ENCODE peak calls at places on chromosome 9, in four cellular contexts. D is left ventricle myocardium inferior, P is RWPE1, F is WTC11. L is an unnamed sample.

GRCh38 chr9:33272061-33272460 is 7.2 kb downstream of the CHMP5 start:
- DNase-seq in D (no peak), F (no peak), P (no peak), L (no peak)

GRCh38 chr9:134655101-134655500 is 13.5 kb downstream of the COL5A1 start:
- DNase-seq in F (no peak), P (no peak), D (peak), L (no peak)

GRCh38 chr9:2059131-2059929 is 44.2 kb downstream of the SMARCA2 start:
- DNase-seq in F (no peak), P (no peak), D (no peak), L (no peak)

GRCh38 chr9:6845881-6846280 is 88.1 kb downstream of the KDM4C start:
- DNase-seq in F (peak), D (no peak), P (no peak), L (no peak)

GRCh38 chr9:31347082-31347617 is 1037.3 kb upstream of the ACO1 start:
- DNase-seq in P (no peak), F (no peak), D (no peak), L (no peak)

GRCh38 chr9:79613145-79613544 is 41.4 kb downstream of the TLE4 start:
- DNase-seq in P (no peak), D (no peak), F (no peak), L (no peak)

GRCh38 chr9:16328349-16328748 is 542.1 kb downstream of the BNC2 start:
- DNase-seq in D (no peak), F (no peak), P (no peak), L (no peak)

GRCh38 chr9:122835313-122835731 is 6.9 kb upstream of the PDCL start:
- DNase-seq in P (no peak), F (no peak), D (no peak), L (no peak)

GRCh38 chr9:114097613-114098020 is 1.5 kb downstream of the KIF12 start:
- DNase-seq in P (no peak), D (no peak), F (no peak), L (no peak)

GRCh38 chr9:108953983-108954574 is 19.9 kb downstream of the ABITRAM start:
- DNase-seq in F (no peak), D (no peak), P (peak), L (no peak)

GRCh38 chr9:92654481-92655301 is 15.2 kb downstream of the IPPK start:
- DNase-seq in F (no peak), P (peak), D (no peak), L (no peak)

GRCh38 chr9:84851935-84852585 is 182.5 kb downstream of the NTRK2 start:
- DNase-seq in P (peak), D (no peak), F (peak), L (no peak)

GRCh38 chr9:94779101-94779500 is 52.6 kb downstream of the AOPEP start:
- DNase-seq in F (no peak), P (peak), D (no peak), L (no peak)

GRCh38 chr9:130847306-130848217 is 12.5 kb downstream of the ABL1 start:
- DNase-seq in D (peak), P (peak), F (peak), L (no peak)

GRCh38 chr9:75992480-75993206 is 102.2 kb downstream of the PCSK5 start:
- DNase-seq in D (no peak), F (no peak), P (no peak), L (no peak)

GRCh38 chr9:33265211-33265885 is 499 bp downstream of the CHMP5 start:
- DNase-seq in D (no peak), F (no peak), P (no peak), L (no peak)

GRCh38 chr9:114321759-114322158 is 1.1 kb upstream of the ORM1 start:
- DNase-seq in F (no peak), D (no peak), P (no peak), L (no peak)

GRCh38 chr9:79501546-79501945 is 70.2 kb upstream of the TLE4 start:
- DNase-seq in P (no peak), D (no peak), F (no peak), L (no peak)

GRCh38 chr9:21465859-21466518 is 16.1 kb downstream of the IFNE start:
- DNase-seq in F (no peak), D (no peak), P (peak), L (peak)

GRCh38 chr9:136036848-136037247 is 58.2 kb downstream of the NACC2 start:
- DNase-seq in D (no peak), F (no peak), P (no peak), L (no peak)

GRCh38 chr9:123359546-123359945 is 3.5 kb downstream of the CRB2 start:
- DNase-seq in P (no peak), F (no peak), D (no peak), L (no peak)

GRCh38 chr9:28264368-28264767 is 691.1 kb upstream of the C9orf72 start:
- DNase-seq in P (peak), D (no peak), F (no peak), L (no peak)

GRCh38 chr9:88775037-88775471 is 216.2 kb upstream of the S1PR3 start:
- DNase-seq in P (no peak), F (no peak), D (no peak), L (no peak)

GRCh38 chr9:5939530-5939929 is 48.8 kb downstream of the MLANA start:
- DNase-seq in P (no peak), D (no peak), F (no peak), L (no peak)

GRCh38 chr9:90942555-90942954 is 140.9 kb downstream of the SYK start:
- DNase-seq in F (no peak), P (peak), D (no peak), L (no peak)

GRCh38 chr9:26321935-26322334 is 570.7 kb downstream of the CAAP1 start:
- DNase-seq in P (no peak), D (no peak), F (no peak), L (no peak)

GRCh38 chr9:90854637-90855036 is 53.0 kb downstream of the SYK start:
- DNase-seq in P (peak), D (no peak), F (no peak), L (no peak)

GRCh38 chr9:103471241-103471640 is 476.1 kb downstream of the CYLC2 start:
- DNase-seq in F (no peak), D (no peak), P (no peak), L (no peak)

GRCh38 chr9:125405938-125406811 is 144.5 kb downstream of the GAPVD1 start:
- DNase-seq in D (no peak), F (no peak), P (peak), L (no peak)

GRCh38 chr9:134488901-134489280 is 152.7 kb upstream of the COL5A1 start:
- DNase-seq in P (no peak), D (no peak), F (no peak), L (no peak)

GRCh38 chr9:80175286-80175906 is 603.6 kb downstream of the TLE4 start:
- DNase-seq in P (peak), F (no peak), D (no peak), L (peak)

GRCh38 chr9:21747171-21747570 is 55.3 kb upstream of the MTAP start:
- DNase-seq in P (peak), D (no peak), F (no peak), L (no peak)

GRCh38 chr9:91395553-91396470 is 27.8 kb downstream of the NFIL3 start:
- DNase-seq in F (no peak), D (no peak), P (peak), L (no peak)

GRCh38 chr9:77916410-77916819 is 115.2 kb downstream of the GNAQ start:
- DNase-seq in F (no peak), D (no peak), P (no peak), L (no peak)

GRCh38 chr9:70642421-70642820 is 228.0 kb upstream of the KLF9 start:
- DNase-seq in P (no peak), F (no peak), D (no peak), L (no peak)

GRCh38 chr9:133982971-133983720 is 9.0 kb downstream of the VAV2 start:
- DNase-seq in D (peak), P (no peak), F (peak), L (no peak)

GRCh38 chr9:123267481-123268239 is 726 bp downstream of the STRBP start:
- DNase-seq in P (peak), D (no peak), F (peak), L (no peak)

GRCh38 chr9:111943746-111944145 is 47.1 kb downstream of the UGCG start:
- DNase-seq in P (no peak), D (no peak), F (no peak), L (no peak)
- TF ChIP-seq CTCF in P (no peak), D (no peak), F (no peak), L (no peak)

DNA sequence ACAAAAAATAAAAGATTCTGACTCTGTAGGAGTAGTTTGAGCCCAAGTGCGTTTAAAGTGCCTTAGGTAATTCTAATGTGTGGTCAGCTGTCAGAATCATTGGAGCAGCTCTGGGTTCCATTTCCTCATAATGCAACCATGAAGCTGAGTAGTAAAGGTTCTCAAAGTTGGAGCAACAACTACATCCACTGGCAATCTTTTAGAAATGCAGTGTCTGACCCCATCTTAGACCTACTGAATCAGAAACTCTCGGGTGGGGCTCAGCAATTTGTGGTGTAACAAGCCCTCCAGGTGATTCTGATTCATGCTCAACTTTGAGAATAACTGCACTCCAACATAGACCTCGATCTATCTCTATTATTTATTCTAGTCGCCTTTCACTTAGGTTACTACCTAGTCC is 7.6 kb upstream of the ALDH1A1 start:
- DNase-seq in D (no peak), P (peak), F (no peak), L (no peak)
- TF ChIP-seq CTCF in D (no peak), P (no peak), F (no peak), L (no peak)

GRCh38 chr9:112792670-112793069 is 42.1 kb downstream of the SNX30 start:
- DNase-seq in P (no peak), F (no peak), D (no peak), L (no peak)

GRCh38 chr9:112795946-112796345 is 45.4 kb downstream of the SNX30 start:
- DNase-seq in D (no peak), P (no peak), F (no peak), L (no peak)

GRCh38 chr9:112790231-112790774 is 39.7 kb downstream of the SNX30 start:
- DNase-seq in D (no peak), P (no peak), F (no peak), L (no peak)

GRCh38 chr9:112796485-112796884 is 45.9 kb downstream of the SNX30 start:
- DNase-seq in P (no peak), F (no peak), D (no peak), L (no peak)

DNA sequence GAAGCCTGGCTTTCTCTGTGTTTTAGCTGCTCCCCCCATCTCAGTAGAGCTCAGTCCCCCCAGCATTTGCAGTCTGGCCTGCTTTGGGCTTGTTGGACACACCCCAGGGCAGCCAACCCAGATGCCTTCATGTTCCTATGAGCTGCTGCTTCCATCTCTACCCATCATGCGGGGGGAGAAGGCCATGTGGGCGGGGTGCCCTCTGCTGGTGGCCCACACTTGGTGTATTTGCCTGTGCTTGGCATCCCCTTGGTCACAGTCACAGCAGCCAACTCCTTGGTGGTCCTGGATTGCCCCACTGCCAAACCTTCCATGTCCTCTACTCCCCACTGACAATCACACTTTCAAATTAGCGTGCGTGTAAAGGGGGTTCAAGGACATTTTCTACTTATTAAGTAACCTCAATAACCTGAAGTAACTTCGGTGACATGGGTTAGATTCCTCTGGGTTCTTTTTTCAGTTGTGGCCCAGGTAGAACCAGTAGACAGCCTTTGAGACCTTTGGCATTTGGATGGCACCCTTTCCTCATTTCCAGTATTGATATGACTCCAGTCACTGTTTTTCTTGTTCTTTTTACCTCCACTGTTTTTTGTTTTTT is 42.8 kb downstream of the SNX30 start:
- DNase-seq in D (peak), F (peak), P (peak), L (peak)
- TF ChIP-seq CTCF in D (peak), F (peak), P (peak), L (peak)

GRCh38 chr9:138023394-138024124 is 146.0 kb downstream of the CACNA1B start:
- DNase-seq in D (no peak), P (no peak), F (peak), L (peak)

GRCh38 chr9:138020795-138021182 is 143.2 kb downstream of the CACNA1B start:
- DNase-seq in D (no peak), P (no peak), F (no peak), L (no peak)

GRCh38 chr9:138021251-138022056 is 143.9 kb downstream of the CACNA1B start:
- DNase-seq in D (no peak), F (no peak), P (no peak), L (no peak)

GRCh38 chr9:138022756-138023393 is 145.3 kb downstream of the CACNA1B start:
- DNase-seq in P (no peak), F (peak), D (no peak), L (no peak)

DNA sequence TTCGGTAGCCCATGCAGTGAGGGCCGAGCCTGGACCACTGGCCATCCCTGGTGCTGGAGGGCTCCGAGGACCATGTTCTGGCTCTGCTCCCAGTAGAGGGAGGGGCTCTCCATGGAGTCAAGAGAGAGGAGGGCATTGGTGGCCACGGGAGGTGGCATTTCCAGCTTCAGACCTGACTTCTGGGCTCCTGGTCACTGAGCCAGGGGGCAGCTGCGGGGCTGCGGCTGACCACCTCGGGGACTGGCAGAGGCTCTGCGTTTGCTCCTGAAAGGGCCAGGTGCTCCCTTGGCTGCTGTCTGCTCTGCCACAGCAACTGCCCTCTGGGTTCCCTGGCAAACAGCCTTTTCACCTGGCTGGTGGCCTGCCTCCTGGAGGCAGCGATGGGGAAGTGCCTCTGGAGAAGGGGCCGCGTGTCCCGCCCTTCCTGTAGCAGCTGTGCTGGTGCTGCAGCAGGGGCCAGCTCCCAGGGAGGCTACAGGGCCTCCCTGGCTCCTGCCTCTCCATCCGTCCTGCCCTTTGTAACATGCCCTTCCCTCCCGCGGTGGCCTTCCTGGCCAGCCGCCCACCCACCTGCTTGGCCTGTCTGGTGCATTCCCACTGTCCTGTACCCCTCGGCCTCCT is 144.6 kb downstream of the CACNA1B start:
- DNase-seq in F (peak), P (no peak), D (no peak), L (no peak)
- TF ChIP-seq CTCF in F (peak), P (no peak), D (peak), L (peak)

GRCh38 chr9:137578518-137579258 is at the start of gene DPH7:
- DNase-seq in P (peak), F (peak), D (peak), L (peak)

GRCh38 chr9:137580209-137580957 is 1.7 kb upstream of the DPH7 start:
- DNase-seq in F (no peak), D (no peak), P (no peak), L (no peak)

GRCh38 chr9:137581361-137582285 is 2.9 kb upstream of the DPH7 start:
- DNase-seq in F (no peak), P (no peak), D (no peak), L (no peak)

GRCh38 chr9:137580958-137581331 is 2.2 kb upstream of the DPH7 start:
- DNase-seq in F (no peak), P (no peak), D (no peak), L (no peak)

DNA sequence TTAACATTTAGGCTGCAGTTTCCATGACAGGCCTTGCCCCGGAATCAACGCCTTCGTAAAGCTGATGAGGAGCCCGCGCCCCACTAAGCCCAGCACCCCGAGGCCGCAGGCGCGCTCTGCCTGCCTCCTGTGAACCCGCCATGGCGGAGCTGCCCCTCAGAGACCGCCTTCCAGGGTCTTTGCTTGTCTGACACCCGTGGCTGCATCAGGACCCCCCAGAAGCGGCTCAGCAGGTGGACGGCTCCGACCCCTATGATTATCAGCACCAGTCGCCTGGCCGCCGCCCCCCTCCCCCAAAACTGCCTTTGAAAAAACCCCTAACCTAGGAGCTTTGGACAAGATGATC is 507 bp upstream of the DPH7 start:
- DNase-seq in P (no peak), F (no peak), D (no peak), L (no peak)
- TF ChIP-seq CTCF in P (no peak), F (no peak), D (no peak), L (no peak)